ENCODE peak calls at places on chromosomes 16 and 17, in four cellular contexts. K is AG04449, A is OCI-LY7, D is BE2C. N is an unnamed sample.

GRCh38 chr17:37667039-37667438 is 23.8 kb upstream of the DDX52 start:
- DNase-seq in K (no peak), A (no peak), D (no peak), N (no peak)

GRCh38 chr17:81665205-81666091 is 957 bp downstream of the OXLD1 start:
- DNase-seq in K (no peak), A (peak; percentile 61), D (no peak), N (no peak)

GRCh38 chr16:53789159-53789558 is 85.2 kb downstream of the FTO start:
- DNase-seq in K (peak; percentile 88), A (no peak), D (no peak), N (no peak)

GRCh38 chr17:79993390-79994221 is 42.1 kb downstream of the TBC1D16 start:
- DNase-seq in K (peak; percentile 63), A (peak; percentile 54), D (peak; percentile 80), N (no peak)

GRCh38 chr16:84795338-84796053 is 24.3 kb upstream of the CRISPLD2 start:
- DNase-seq in K (peak; percentile 70), A (no peak), D (no peak), N (peak; percentile 69)

GRCh38 chr16:8375208-8375607 is 215.1 kb downstream of the TMEM114 start:
- DNase-seq in K (no peak), A (no peak), D (no peak), N (no peak)

GRCh38 chr16:73771676-73772075 is 524.9 kb upstream of the PSMD7 start:
- DNase-seq in K (no peak), A (no peak), D (no peak), N (no peak)

GRCh38 chr16:66569827-66570405 is 3.7 kb downstream of the CMTM1 start:
- DNase-seq in K (peak; percentile 21), A (no peak), D (no peak), N (no peak)

GRCh38 chr16:54627616-54628015 is 303.0 kb upstream of the IRX5 start:
- DNase-seq in K (no peak), A (no peak), D (no peak), N (no peak)

GRCh38 chr17:45794840-45795239 is 10.7 kb downstream of the CRHR1 start:
- DNase-seq in K (no peak), A (no peak), D (no peak), N (no peak)

GRCh38 chr16:79089735-79090284 is 510.7 kb downstream of the MAF start:
- DNase-seq in K (no peak), A (peak; percentile 10), D (no peak), N (no peak)

GRCh38 chr16:24428751-24429150 is 110.6 kb upstream of the RBBP6 start:
- DNase-seq in K (no peak), A (no peak), D (no peak), N (no peak)

GRCh38 chr17:4747847-4748246 is 8.1 kb upstream of the CXCL16 start:
- DNase-seq in K (no peak), A (peak; percentile 29), D (no peak), N (no peak)

GRCh38 chr17:74368341-74369152 is 1.2 kb downstream of the GPR142 start:
- DNase-seq in K (no peak), A (peak; percentile 71), D (peak; percentile 73), N (peak; percentile 7)

GRCh38 chr16:24850289-24850931 is 4.6 kb downstream of the SLC5A11 start:
- DNase-seq in K (no peak), A (no peak), D (no peak), N (no peak)

GRCh38 chr16:67934306-67935095 is 2.1 kb downstream of the PSMB10 start:
- DNase-seq in K (no peak), A (no peak), D (peak; percentile 24), N (no peak)

GRCh38 chr16:88317619-88317977 is 65.2 kb upstream of the ZNF469 start:
- DNase-seq in K (no peak), A (no peak), D (no peak), N (no peak)

GRCh38 chr16:3171855-3172593 is 16.0 kb upstream of the OR1F1 start:
- DNase-seq in K (no peak), A (no peak), D (peak; percentile 87), N (no peak)

GRCh38 chr16:57807252-57807967 is 5.1 kb upstream of the KIFC3 start:
- DNase-seq in K (no peak), A (no peak), D (no peak), N (no peak)

GRCh38 chr17:30956764-30957374 is 14.0 kb upstream of the RNF135 start:
- DNase-seq in K (no peak), A (no peak), D (no peak), N (no peak)

GRCh38 chr17:30239089-30239462 is 3.6 kb upstream of the SLC6A4 start:
- DNase-seq in K (no peak), A (no peak), D (no peak), N (no peak)

GRCh38 chr17:6153416-6153815 is 83.2 kb downstream of the WSCD1 start:
- DNase-seq in K (no peak), A (no peak), D (no peak), N (no peak)

GRCh38 chr17:39533891-39534290 is 72.6 kb downstream of the CDK12 start:
- DNase-seq in K (no peak), A (no peak), D (no peak), N (no peak)

GRCh38 chr17:49547566-49547965 is 28.1 kb upstream of the NXPH3 start:
- DNase-seq in K (no peak), A (no peak), D (no peak), N (no peak)

GRCh38 chr16:11461595-11461990 is 116.3 kb downstream of the RMI2 start:
- DNase-seq in K (no peak), A (no peak), D (no peak), N (no peak)

GRCh38 chr16:81212830-81213465 is 25.5 kb upstream of the BCO1 start:
- DNase-seq in K (no peak), A (no peak), D (peak; percentile 28), N (no peak)

GRCh38 chr17:78369791-78370381 is 8.6 kb upstream of the PGS1 start:
- DNase-seq in K (no peak), A (no peak), D (peak; percentile 27), N (no peak)

GRCh38 chr16:27322858-27323780 is 9.3 kb downstream of the IL4R start:
- DNase-seq in K (no peak), A (no peak), D (no peak), N (no peak)

GRCh38 chr16:9677301-9677653 is 505.0 kb downstream of the GRIN2A start:
- DNase-seq in K (no peak), A (no peak), D (no peak), N (no peak)

GRCh38 chr17:20010099-20010863 is 1.1 kb downstream of the SPECC1 start:
- DNase-seq in K (peak; percentile 21), A (no peak), D (peak; percentile 6), N (no peak)

GRCh38 chr16:84791501-84791900 is 28.3 kb upstream of the CRISPLD2 start:
- DNase-seq in K (no peak), A (no peak), D (no peak), N (no peak)

GRCh38 chr17:58364270-58364942 is 12.4 kb upstream of the SUPT4H1 start:
- DNase-seq in K (no peak), A (no peak), D (no peak), N (no peak)

GRCh38 chr17:66903781-66904180 is 60.7 kb upstream of the CACNG4 start:
- DNase-seq in K (no peak), A (no peak), D (no peak), N (no peak)

GRCh38 chr16:83060-83603 is 5.1 kb downstream of the MPG start:
- DNase-seq in K (no peak), A (no peak), D (no peak), N (no peak)

GRCh38 chr17:64017381-64017980 is 3.0 kb downstream of the ICAM2 start:
- DNase-seq in K (no peak), A (no peak), D (no peak), N (no peak)
- TF ChIP-seq CTCF in K (no peak), A (peak; percentile 66), D (peak; percentile 43), N (no peak)

GRCh38 chr17:51751072-51751471 is 407.4 kb downstream of the CA10 start:
- DNase-seq in K (no peak), A (no peak), D (no peak), N (no peak)
- H3K4me3 ChIP-seq in K (no peak overlapping the region), A (no peak overlapping the region), D (no peak overlapping the region), N (no peak overlapping the region)

GRCh38 chr17:9676084-9676483 is 30.8 kb downstream of the USP43 start:
- DNase-seq in K (no peak), A (no peak), D (no peak), N (no peak)
- TF ChIP-seq CTCF in K (no peak), A (peak; percentile 40), D (no peak), N (peak; percentile 37)

GRCh38 chr16:71674229-71674628 is 48.2 kb downstream of the MARVELD3 start:
- DNase-seq in K (no peak), A (no peak), D (no peak), N (no peak)
- H3K4me3 ChIP-seq in K (no peak overlapping the region), A (no peak overlapping the region), D (no peak overlapping the region), N (no peak overlapping the region)

DNA sequence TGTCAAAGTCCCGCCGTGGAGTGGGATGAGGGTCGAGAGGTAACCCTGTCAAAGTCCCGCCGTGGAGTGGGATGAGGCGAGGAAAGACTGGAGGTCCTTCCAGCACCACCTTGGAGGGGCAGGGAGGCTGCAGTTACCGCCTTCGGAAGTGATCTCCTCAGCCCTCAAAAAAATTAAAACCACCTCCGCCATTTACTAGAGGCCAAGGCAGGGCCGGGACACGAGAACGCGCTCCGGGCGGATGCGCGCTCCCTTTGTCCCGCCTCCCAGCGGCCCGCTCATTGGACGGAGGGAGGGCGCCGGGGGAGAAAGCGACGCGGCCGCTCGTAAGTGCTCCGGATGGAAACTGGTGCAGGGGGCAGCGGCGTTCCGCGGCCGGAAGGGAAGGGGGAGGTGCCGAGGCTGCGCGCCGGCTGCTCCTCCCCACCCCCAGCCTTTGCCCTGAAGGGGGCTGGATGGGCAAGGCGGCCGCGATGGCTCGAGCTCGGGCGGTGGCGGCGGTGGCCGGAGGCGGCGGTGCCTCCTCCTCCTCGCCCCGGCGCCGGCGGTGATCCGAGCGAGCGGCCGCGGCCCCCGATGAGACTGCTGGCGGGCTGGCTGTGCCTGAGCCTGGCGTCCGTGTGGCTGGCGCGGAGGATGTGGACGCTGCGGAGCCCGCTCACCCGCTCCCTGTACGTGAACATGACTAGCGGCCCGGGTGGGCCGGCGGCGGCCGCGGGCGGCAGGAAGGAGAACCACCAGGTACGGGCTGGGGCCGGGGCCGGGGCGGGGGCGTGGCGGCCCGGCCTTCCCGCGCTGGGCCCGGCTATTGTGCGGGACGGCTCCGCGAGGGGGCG is at the start of gene METTL9:
- DNase-seq in K (peak; percentile 55), A (peak; percentile 97), D (peak; percentile 97), N (peak; percentile 76)
- TF ChIP-seq CTCF in K (no peak), A (no peak), D (no peak), N (no peak)

GRCh38 chr17:41666336-41666680 is 22.4 kb upstream of the EIF1 start:
- DNase-seq in K (no peak), A (peak; percentile 77), D (peak; percentile 63), N (no peak)

GRCh38 chr17:41663451-41664171 is 25.1 kb upstream of the EIF1 start:
- DNase-seq in K (no peak), A (no peak), D (no peak), N (no peak)

GRCh38 chr17:41664172-41664457 is 24.6 kb upstream of the EIF1 start:
- DNase-seq in K (no peak), A (no peak), D (no peak), N (no peak)

GRCh38 chr17:41665566-41666335 is 22.9 kb upstream of the EIF1 start:
- DNase-seq in K (no peak), A (peak; percentile 90), D (peak; percentile 94), N (peak; percentile 55)

GRCh38 chr17:41664587-41665565 is 23.8 kb upstream of the EIF1 start:
- DNase-seq in K (no peak), A (no peak), D (no peak), N (no peak)
- H3K4me3 ChIP-seq in K (peak overlapping the region; percentile 55), A (peak overlapping the region; percentile 62), D (peak overlapping the region; percentile 67), N (peak overlapping the region; percentile 47)